ENCODE peak calls at places on chromosomes 1 and 21, in six cellular contexts. M is stimulated activated CD4-positive, alpha-beta T cell treated with anti-CD3 and anti-CD28 coated beads, Interleukin-4, amount 100 ng/mL, for 48 hours; H is neural crest cell; C is Calu3; S is fibroblast of pulmonary artery; L is RWPE1. O is an unnamed sample.

GRCh38 chr1:180888870-180889269 is 23.8 kb upstream of the KIAA1614 start:
- DNase-seq in S (no peak), H (no peak), M (no peak), C (no peak), L (no peak), O (no peak)

GRCh38 chr1:163069142-163069541 is at the start of gene RGS4:
- DNase-seq in L (peak), H (peak), S (peak), M (no peak), C (peak), O (peak)

GRCh38 chr1:28259935-28260802 is 851 bp downstream of the SESN2 start:
- DNase-seq in S (peak), M (no peak), L (peak), C (peak), H (peak), O (peak)

GRCh38 chr1:9835758-9836631 is 12.2 kb upstream of the CLSTN1 start:
- DNase-seq in S (peak), L (peak), M (no peak), C (peak), H (peak), O (no peak)

GRCh38 chr1:118136511-118136937 is 48.5 kb downstream of the SPAG17 start:
- DNase-seq in C (peak), H (no peak), L (peak), S (peak), M (peak), O (peak)

GRCh38 chr21:46048926-46049889 is 48.7 kb upstream of the COL6A2 start:
- DNase-seq in S (peak), H (no peak), C (no peak), M (no peak), L (peak), O (peak)

GRCh38 chr1:164772635-164773034 is 213.7 kb downstream of the PBX1 start:
- DNase-seq in L (peak), H (no peak), S (peak), C (peak), M (no peak), O (peak)

GRCh38 chr1:74485622-74486021 is 26.8 kb downstream of the LRRC53 start:
- DNase-seq in M (no peak), H (no peak), L (no peak), C (no peak), S (no peak), O (no peak)

GRCh38 chr1:1020000-1020404 is at the start of gene AGRN:
- DNase-seq in S (no peak), C (peak), L (no peak), M (no peak), H (peak), O (no peak)

GRCh38 chr1:56894014-56894413 is 39.4 kb downstream of the C8A start:
- DNase-seq in H (no peak), C (no peak), S (no peak), L (no peak), M (no peak), O (no peak)

GRCh38 chr1:8374812-8375211 is 56.9 kb downstream of the SLC45A1 start:
- DNase-seq in C (peak), M (no peak), S (peak), L (peak), H (no peak), O (no peak)

GRCh38 chr1:164770149-164770529 is 211.2 kb downstream of the PBX1 start:
- DNase-seq in M (no peak), H (no peak), L (no peak), S (no peak), C (no peak), O (no peak)

GRCh38 chr1:170707959-170708666 is 44.2 kb downstream of the PRRX1 start:
- DNase-seq in M (no peak), L (peak), S (peak), C (peak), H (no peak), O (peak)

GRCh38 chr1:204493882-204494280 is 724 bp downstream of the PIK3C2B start:
- DNase-seq in L (peak), S (no peak), C (peak), M (peak), H (no peak), O (no peak)

GRCh38 chr1:185044387-185044786 is 971 bp upstream of the RNF2 start:
- DNase-seq in L (no peak), S (no peak), M (no peak), H (no peak), C (no peak), O (no peak)

GRCh38 chr21:42231761-42232160 is 12.8 kb downstream of the ABCG1 start:
- DNase-seq in L (no peak), S (no peak), C (no peak), M (no peak), H (no peak), O (no peak)

GRCh38 chr1:160629286-160630210 is 17.3 kb downstream of the SLAMF1 start:
- DNase-seq in H (no peak), S (no peak), L (no peak), C (no peak), M (no peak), O (no peak)

GRCh38 chr1:25809283-25809926 is 9.4 kb downstream of the SELENON start:
- DNase-seq in C (no peak), S (no peak), L (no peak), M (no peak), H (no peak), O (no peak)

GRCh38 chr1:186948542-186948941 is 119.8 kb downstream of the PLA2G4A start:
- DNase-seq in M (no peak), H (no peak), L (no peak), C (peak), S (peak), O (peak)

GRCh38 chr1:66729130-66729922 is 22.9 kb upstream of the DYNLT5 start:
- DNase-seq in S (peak), H (no peak), M (no peak), L (peak), C (no peak), O (no peak)

GRCh38 chr1:84632975-84633427 is 57.3 kb downstream of the SSX2IP start:
- DNase-seq in M (no peak), S (peak), C (peak), H (no peak), L (peak), O (peak)

GRCh38 chr21:28636988-28637691 is 355.5 kb downstream of the LTN1 start:
- DNase-seq in M (no peak), L (peak), S (peak), C (peak), H (no peak), O (peak)

GRCh38 chr1:25219661-25220251 is 12.5 kb downstream of the SYF2 start:
- DNase-seq in M (no peak), S (no peak), C (no peak), H (no peak), L (no peak), O (no peak)

GRCh38 chr1:68975534-68975933 is 478.7 kb upstream of the DEPDC1 start:
- DNase-seq in M (no peak), L (no peak), S (no peak), C (no peak), H (no peak), O (peak)